ENCODE peak calls at places on chromosomes 7 and 10, in four cellular contexts. E, X, S and W are unnamed samples.
A peak's percentile ranks its signal among the peaks of the same experiment; 100 is the strongest.

GRCh38 chr7:103711413-103711812 is 265.4 kb upstream of the SLC26A5 start:
- DNase-seq in E (no peak), X (peak; percentile 22), S (no peak), W (no peak)

GRCh38 chr7:3141326-3141725 is 97.7 kb upstream of the CARD11 start:
- DNase-seq in E (no peak), X (no peak), S (no peak), W (no peak)

GRCh38 chr7:27842094-27842493 is 102.1 kb downstream of the TAX1BP1 start:
- DNase-seq in E (no peak), X (no peak), S (no peak), W (no peak)

GRCh38 chr10:128854965-128855364 is 612.1 kb upstream of the MGMT start:
- DNase-seq in E (peak; percentile 91), X (peak; percentile 52), S (peak; percentile 66), W (no peak)

GRCh38 chr10:80504158-80504811 is 33.4 kb upstream of the SH2D4B start:
- DNase-seq in E (no peak), X (no peak), S (no peak), W (no peak)

GRCh38 chr7:118288098-118288497 is 63.6 kb downstream of the ANKRD7 start:
- DNase-seq in E (no peak), X (peak; percentile 19), S (no peak), W (no peak)

GRCh38 chr7:3427957-3428356 is 126.9 kb downstream of the SDK1 start:
- DNase-seq in E (no peak), X (no peak), S (no peak), W (no peak)

GRCh38 chr7:139630643-139631519 is 107.4 kb downstream of the CLEC2L start:
- DNase-seq in E (no peak), X (no peak), S (no peak), W (no peak)

GRCh38 chr10:6035101-6035834 is 26.9 kb downstream of the IL2RA start:
- DNase-seq in E (no peak), X (no peak), S (no peak), W (peak; percentile 56)

GRCh38 chr7:154928136-154929005 is 74.6 kb downstream of the PAXIP1 start:
- DNase-seq in E (no peak), X (peak; percentile 71), S (peak; percentile 40), W (no peak)

DNA sequence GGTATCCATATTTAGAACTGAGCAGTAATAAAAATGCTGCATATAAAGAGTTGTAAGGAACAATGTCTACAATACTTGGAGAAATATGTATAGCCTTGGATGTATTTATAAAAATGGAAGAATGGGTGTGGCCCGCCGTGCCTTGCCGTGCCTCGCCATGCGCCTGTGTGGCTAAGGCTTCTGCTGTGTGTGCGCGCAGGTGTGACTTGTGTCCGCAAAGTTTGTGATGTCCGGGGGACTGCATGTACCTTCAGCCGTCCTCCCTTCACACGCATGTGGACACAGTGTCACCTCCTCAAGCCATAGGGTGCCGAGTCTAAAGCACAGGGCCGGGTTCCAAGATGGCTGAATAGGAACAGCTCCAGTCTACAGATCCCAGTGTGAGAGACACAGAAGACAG is 9.8 kb downstream of the SAMD9 start:
- DNase-seq in E (no peak), X (no peak), S (no peak), W (no peak)
- H3K9me3 ChIP-seq in E (peaks cover 98% of the 10 kb centered on the region), X (no peaks in the 10 kb centered on the region), S (peaks cover 6% of the 10 kb centered on the region), W (peaks cover 87% of the 10 kb centered on the region)

GRCh38 chr7:499853-500485 is 19.7 kb downstream of the PDGFA start:
- DNase-seq in E (peak; percentile 11), X (no peak), S (no peak), W (no peak)
- H3K36me3 ChIP-seq in E (peaks cover 63% of the 10 kb centered on the region), X (no peaks in the 10 kb centered on the region), S (no peaks in the 10 kb centered on the region), W (peaks cover 64% of the 10 kb centered on the region)

GRCh38 chr7:73872056-73872908 is 11.3 kb downstream of the TMEM270 start:
- DNase-seq in E (no peak), X (no peak), S (no peak), W (no peak)

GRCh38 chr7:73866446-73866767 is 5.4 kb downstream of the TMEM270 start:
- DNase-seq in E (no peak), X (no peak), S (no peak), W (no peak)

GRCh38 chr7:73871163-73872011 is 10.4 kb downstream of the TMEM270 start:
- DNase-seq in E (peak; percentile 41), X (no peak), S (no peak), W (no peak)

GRCh38 chr7:73870041-73870492 is 9.1 kb downstream of the TMEM270 start:
- DNase-seq in E (no peak), X (no peak), S (peak; percentile 36), W (no peak)

GRCh38 chr7:73869011-73869785 is 8.2 kb downstream of the TMEM270 start:
- DNase-seq in E (no peak), X (peak; percentile 55), S (no peak), W (peak; percentile 87)
- H3K4me3 ChIP-seq in E (no peak overlapping the region), X (no peak overlapping the region), S (no peak overlapping the region), W (no peak overlapping the region)

GRCh38 chr10:130424418-130424817 is 288.2 kb downstream of the GLRX3 start:
- DNase-seq in E (no peak), X (no peak), S (no peak), W (no peak)
- H3K9me3 ChIP-seq in E (no peaks in the 10 kb centered on the region), X (no peaks in the 10 kb centered on the region), S (no peaks in the 10 kb centered on the region), W (no peaks in the 10 kb centered on the region)

GRCh38 chr10:111030042-111030750 is 46.6 kb upstream of the ADRA2A start:
- DNase-seq in E (no peak), X (no peak), S (no peak), W (no peak)

GRCh38 chr10:111039522-111039921 is 37.3 kb upstream of the ADRA2A start:
- DNase-seq in E (no peak), X (no peak), S (no peak), W (no peak)

GRCh38 chr10:111034598-111035310 is 42.1 kb upstream of the ADRA2A start:
- DNase-seq in E (no peak), X (peak; percentile 49), S (no peak), W (no peak)

GRCh38 chr10:111037868-111038267 is 39.0 kb upstream of the ADRA2A start:
- DNase-seq in E (no peak), X (no peak), S (no peak), W (no peak)

DNA sequence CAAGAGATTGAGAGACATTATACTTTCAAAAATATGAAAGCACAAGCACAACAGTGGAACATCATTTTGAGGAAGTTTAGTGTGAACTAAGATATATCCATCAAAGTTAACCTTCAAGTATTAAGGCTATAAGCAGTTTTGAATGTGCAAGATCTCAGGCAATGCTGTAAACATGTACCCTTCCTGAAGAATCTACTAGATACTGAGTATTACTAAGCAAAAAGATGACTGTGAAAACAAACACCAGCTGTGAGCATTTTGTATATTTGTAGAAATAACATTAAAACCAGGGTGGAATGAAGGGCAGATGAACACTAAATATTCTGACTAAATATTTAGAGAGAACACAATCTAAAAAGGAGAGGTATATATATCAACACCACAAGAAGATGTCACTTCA is 41.3 kb upstream of the ADRA2A start:
- DNase-seq in E (no peak), X (peak; percentile 5), S (no peak), W (no peak)
- H3K36me3 ChIP-seq in E (no peaks in the 10 kb centered on the region), X (no peaks in the 10 kb centered on the region), S (no peaks in the 10 kb centered on the region), W (no peaks in the 10 kb centered on the region)

GRCh38 chr10:86363184-86363832 is 3.3 kb downstream of the GRID1 start:
- DNase-seq in E (peak; percentile 45), X (no peak), S (no peak), W (no peak)
- H3K4me3 ChIP-seq in E (peak overlapping the region; percentile 32), X (no peak overlapping the region), S (no peak overlapping the region), W (peak overlapping the region; percentile 35)

GRCh38 chr7:158051372-158051760 is 536.3 kb downstream of the PTPRN2 start:
- DNase-seq in E (no peak), X (no peak), S (no peak), W (no peak)

GRCh38 chr7:158054081-158054480 is 533.5 kb downstream of the PTPRN2 start:
- DNase-seq in E (no peak), X (no peak), S (no peak), W (no peak)

GRCh38 chr7:158052381-158053095 is 535.1 kb downstream of the PTPRN2 start:
- DNase-seq in E (no peak), X (no peak), S (no peak), W (no peak)

GRCh38 chr7:158054611-158055010 is 533.0 kb downstream of the PTPRN2 start:
- DNase-seq in E (no peak), X (no peak), S (no peak), W (no peak)

DNA sequence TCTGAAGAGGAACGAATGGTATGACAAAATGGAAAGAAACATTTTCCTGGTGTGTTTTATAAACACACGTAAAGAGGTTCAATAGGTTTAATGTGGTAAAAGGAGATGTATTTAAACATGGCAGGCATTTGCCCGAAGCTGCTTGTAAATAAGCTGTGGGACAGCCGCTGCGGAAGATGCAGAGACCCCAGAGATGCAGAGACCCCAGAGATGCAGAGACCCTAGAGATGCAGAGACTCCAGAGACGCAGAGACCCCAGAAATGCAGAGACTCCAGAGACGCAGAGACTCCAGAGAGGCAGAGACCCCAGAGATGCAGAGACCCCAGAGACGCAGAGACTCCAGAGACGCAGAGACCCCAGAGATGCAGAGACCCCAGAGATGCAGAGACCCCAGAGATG is 534.1 kb downstream of the PTPRN2 start:
- DNase-seq in E (no peak), X (no peak), S (no peak), W (no peak)
- H3K9me3 ChIP-seq in E (no peaks in the 10 kb centered on the region), X (peaks cover 2% of the 10 kb centered on the region), S (no peaks in the 10 kb centered on the region), W (no peaks in the 10 kb centered on the region)

GRCh38 chr7:92206672-92207071 is 27.7 kb upstream of the LRRD1 start:
- DNase-seq in E (no peak), X (no peak), S (no peak), W (no peak)
- H3K36me3 ChIP-seq in E (peaks cover 99% of the 10 kb centered on the region), X (peaks cover 3% of the 10 kb centered on the region), S (no peaks in the 10 kb centered on the region), W (peaks cover 88% of the 10 kb centered on the region)